ENCODE peak calls at places on chromosomes 2 and 18, in nine cellular contexts. G is psoas muscle, F is cardiac fibroblast, M is ovary, L is heart right ventricle, R is AG10803, D is bronchial epithelial cell, P is breast epithelium, Y is HepG2. U is an unnamed sample.

GRCh38 chr18:43572165-43572564 is 294.9 kb upstream of the SYT4 start:
- DNase-seq in D (no peak), G (no peak), P (no peak), L (no peak), M (no peak), R (no peak), Y (no peak), F (no peak), U (peak)

GRCh38 chr2:28678944-28679343 is 72.7 kb upstream of the PPP1CB start:
- DNase-seq in R (no peak), D (no peak), Y (no peak), P (no peak), F (no peak), G (no peak), M (no peak), L (no peak), U (peak)

GRCh38 chr2:195582188-195582587 is 74.8 kb upstream of the SLC39A10 start:
- DNase-seq in M (no peak), D (no peak), F (no peak), G (no peak), P (no peak), Y (no peak), R (no peak), L (no peak), U (no peak)

GRCh38 chr2:26905341-26906198 is 57.6 kb downstream of the DPYSL5 start:
- DNase-seq in M (no peak), R (no peak), D (no peak), Y (no peak), G (no peak), P (no peak), F (no peak), L (no peak), U (no peak)

GRCh38 chr2:933734-934295 is 16.8 kb upstream of the SNTG2 start:
- DNase-seq in G (no peak), D (no peak), F (no peak), P (no peak), M (no peak), Y (no peak), L (no peak), R (no peak), U (no peak)

GRCh38 chr2:173741715-173742114 is 223.5 kb downstream of the SP3 start:
- DNase-seq in G (no peak), D (peak), P (no peak), R (no peak), Y (no peak), F (no peak), M (no peak), L (no peak), U (no peak)

GRCh38 chr2:218123986-218124385 is 1.8 kb upstream of the CXCR2 start:
- DNase-seq in Y (no peak), G (no peak), M (no peak), L (no peak), R (no peak), F (no peak), P (no peak), D (no peak), U (no peak)

GRCh38 chr2:59385971-59386370 is 1144.8 kb upstream of the FANCL start:
- DNase-seq in M (no peak), D (no peak), Y (no peak), P (no peak), G (no peak), F (no peak), R (no peak), L (no peak), U (no peak)

GRCh38 chr2:216216951-216217903 is 108.1 kb downstream of the XRCC5 start:
- DNase-seq in R (peak), G (no peak), M (no peak), F (peak), Y (peak), D (peak), P (no peak), L (no peak), U (peak)

GRCh38 chr2:221501210-221501882 is 70.8 kb downstream of the EPHA4 start:
- DNase-seq in Y (no peak), R (peak), M (no peak), P (no peak), F (peak), L (no peak), G (no peak), D (peak), U (no peak)

GRCh38 chr2:113784823-113785744 is 28.6 kb upstream of the SLC35F5 start:
- DNase-seq in M (no peak), Y (no peak), R (peak), G (no peak), P (no peak), D (no peak), F (no peak), L (no peak), U (no peak)

GRCh38 chr2:177106212-177106611 is 106.4 kb upstream of the HNRNPA3 start:
- DNase-seq in L (no peak), P (no peak), Y (peak), D (no peak), R (no peak), M (no peak), F (no peak), G (no peak), U (peak)

GRCh38 chr2:130288467-130289403 is 54.0 kb upstream of the IMP4 start:
- DNase-seq in Y (no peak), D (no peak), R (no peak), M (no peak), P (no peak), F (no peak), L (no peak), G (peak), U (no peak)

GRCh38 chr2:95333888-95334338 is 36.8 kb downstream of the KCNIP3 start:
- DNase-seq in F (peak), R (peak), Y (no peak), M (no peak), P (peak), L (no peak), D (peak), G (peak), U (no peak)

GRCh38 chr2:17713291-17713690 is 40.3 kb downstream of the SMC6 start:
- DNase-seq in D (no peak), M (no peak), P (no peak), L (no peak), R (no peak), F (no peak), Y (no peak), G (no peak), U (no peak)

GRCh38 chr2:128786800-128787478 is 468.3 kb upstream of the HS6ST1 start:
- DNase-seq in M (no peak), Y (no peak), L (no peak), D (peak), R (no peak), P (no peak), F (peak), G (no peak), U (no peak)

GRCh38 chr2:24021122-24021998 is 11.5 kb downstream of the MFSD2B start:
- DNase-seq in Y (peak), F (no peak), R (no peak), G (no peak), D (peak), P (no peak), M (no peak), L (no peak), U (peak)

GRCh38 chr2:130327703-130328527 is 14.8 kb upstream of the IMP4 start:
- DNase-seq in F (peak), M (no peak), G (no peak), P (no peak), Y (peak), L (no peak), R (peak), D (peak), U (no peak)

DNA sequence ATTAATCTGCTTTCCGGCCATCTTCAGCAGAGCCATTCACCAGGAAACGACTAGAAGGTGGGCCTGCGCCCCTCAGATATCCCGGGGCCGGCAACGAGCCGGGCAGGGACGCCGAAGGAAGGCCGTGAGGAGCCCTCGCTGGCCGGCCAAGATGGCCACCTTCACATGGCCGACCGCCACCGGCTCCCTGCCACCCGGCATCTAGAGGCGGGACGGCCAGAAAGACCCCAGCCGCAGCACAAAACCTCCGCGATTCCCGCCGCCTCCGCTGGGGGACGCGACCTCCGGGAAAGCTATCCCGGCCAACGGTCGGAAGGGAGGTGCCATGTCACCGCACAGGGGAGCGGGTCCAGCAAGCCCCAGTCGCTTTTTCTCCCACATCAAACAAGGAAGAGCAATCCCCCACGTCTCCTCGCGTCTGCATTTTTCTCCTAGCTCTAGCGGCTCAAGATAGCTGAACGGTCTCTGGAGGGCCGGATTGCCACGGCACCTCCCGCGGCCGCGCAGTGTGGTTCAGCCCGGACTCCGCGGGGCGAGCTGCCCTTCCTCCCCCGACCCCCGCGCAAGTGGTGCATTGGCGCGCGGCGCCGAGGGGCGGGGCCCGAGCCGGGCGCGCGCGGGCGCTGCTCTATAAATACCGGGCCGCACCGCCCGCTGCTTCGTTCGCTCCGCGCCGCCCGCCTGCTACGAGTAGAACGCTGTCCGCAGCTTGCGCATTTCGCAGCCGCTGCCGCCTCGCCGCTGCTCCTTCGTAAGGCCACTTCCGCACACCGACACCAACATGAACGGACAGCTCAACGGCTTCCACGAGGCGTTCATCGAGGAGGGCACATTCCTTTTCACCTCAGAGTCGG is at the start of gene MAT2A:
- DNase-seq in F (peak), G (peak), Y (peak), M (peak), L (peak), R (peak), P (peak), D (peak), U (peak)
- TF ChIP-seq CTCF in F (peak), G (peak), Y (peak), M (peak), L (peak), R (peak), P (peak), D (peak), U (peak)

DNA sequence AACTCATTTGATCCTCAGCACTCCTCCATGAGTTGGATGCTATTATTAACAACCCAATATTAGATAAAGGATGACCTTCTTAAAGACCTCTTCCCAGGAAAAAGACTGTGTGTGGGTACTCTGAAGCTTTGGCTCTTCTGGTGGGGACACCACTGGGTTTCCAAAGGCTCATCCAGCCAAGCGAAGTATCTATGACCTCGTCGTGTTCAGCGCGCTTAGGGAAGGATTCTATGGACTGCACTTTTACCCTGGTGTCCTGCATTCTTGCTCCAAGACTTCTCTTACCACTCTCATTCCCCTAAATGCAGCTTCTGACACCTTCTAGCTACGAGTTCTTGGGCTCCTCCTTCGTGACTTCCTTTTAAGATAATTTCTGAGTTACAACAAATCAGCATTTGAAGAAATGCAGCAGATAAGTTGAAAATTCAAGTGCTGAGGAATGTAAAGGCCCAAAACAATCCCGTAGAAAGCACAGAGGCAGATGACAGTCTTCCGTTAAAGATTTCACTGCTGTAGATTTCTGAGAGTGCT is 673 bp upstream of the HNMT start:
- DNase-seq in R (no peak), Y (peak), L (no peak), G (no peak), D (no peak), M (no peak), P (no peak), F (no peak), U (no peak)
- H3K4me3 ChIP-seq in R (peak), Y (peak), L (no peak), G (peak), D (no peak), M (peak), P (peak), F (no peak), U (no peak)

GRCh38 chr2:132033949-132034348 is 127.8 kb downstream of the ANKRD30BL start:
- DNase-seq in Y (no peak), M (no peak), R (no peak), P (no peak), L (no peak), D (no peak), G (no peak), F (no peak), U (no peak)

GRCh38 chr2:132033365-132033764 is 128.4 kb downstream of the ANKRD30BL start:
- DNase-seq in D (no peak), M (no peak), L (no peak), F (no peak), Y (no peak), R (no peak), G (no peak), P (no peak), U (no peak)

GRCh38 chr2:132034646-132035045 is 127.1 kb downstream of the ANKRD30BL start:
- DNase-seq in R (no peak), G (no peak), D (no peak), F (no peak), M (no peak), L (no peak), Y (no peak), P (no peak), U (no peak)

GRCh38 chr2:132038179-132038882 is 123.4 kb downstream of the ANKRD30BL start:
- DNase-seq in F (no peak), Y (no peak), L (no peak), R (no peak), M (no peak), P (no peak), G (no peak), D (no peak), U (no peak)

GRCh38 chr2:132037527-132038178 is 124.1 kb downstream of the ANKRD30BL start:
- DNase-seq in F (no peak), D (no peak), Y (no peak), L (no peak), R (no peak), M (no peak), G (no peak), P (no peak), U (no peak)
- TF ChIP-seq CTCF in F (no peak), D (no peak), Y (peak), L (no peak), R (no peak), M (no peak), G (no peak), P (no peak), U (no peak)

DNA sequence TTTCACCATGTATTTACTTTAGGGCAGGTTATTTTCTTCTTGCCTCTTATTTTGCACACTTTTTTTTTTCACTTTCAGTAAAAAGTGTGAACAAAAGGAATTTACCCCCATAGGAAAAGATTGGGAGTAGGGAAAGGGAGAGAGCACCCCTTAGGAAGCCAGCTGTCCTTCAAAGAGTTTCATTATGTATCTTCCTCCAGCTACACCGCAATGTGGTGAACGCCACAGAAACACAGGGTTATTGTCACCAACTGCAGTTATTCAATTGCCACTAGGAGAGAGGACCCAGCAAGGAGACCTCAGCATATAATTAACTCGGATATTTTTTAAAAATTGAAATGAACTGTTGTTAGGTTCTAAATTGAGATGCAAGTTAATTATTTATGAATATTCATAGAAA is 286.2 kb upstream of the VRK2 start:
- DNase-seq in G (no peak), P (no peak), R (no peak), F (no peak), L (no peak), D (no peak), M (no peak), Y (no peak), U (peak)
- H3K4me3 ChIP-seq in G (peak), P (no peak), R (no peak), F (no peak), L (no peak), D (no peak), M (no peak), Y (no peak), U (peak)

GRCh38 chr2:134118279-134119116 is 135.4 kb upstream of the MGAT5 start:
- DNase-seq in D (peak), M (peak), F (peak), G (peak), Y (peak), L (peak), P (peak), R (peak), U (peak)
- TF ChIP-seq CTCF in D (peak), M (peak), F (peak), G (peak), Y (peak), L (peak), P (peak), R (peak), U (peak)